ENCODE peak calls at places on chromosomes 2 and 18, in nine cellular contexts. A is dorsolateral prefrontal cortex, O is GM23338, T is PC-3, L is esophagus muscularis mucosa, Y is fibroblast of lung, F is tibial artery, X is PC-9, N is AG04450. J is an unnamed sample. For H3K27me3, the result is how much of the 10 kb centered on the place peaks cover.

GRCh38 chr2:101737478-101738240 is 40.2 kb downstream of the MAP4K4 start:
- DNase-seq in Y (peak), O (no peak), A (no peak), F (no peak), X (no peak), T (peak), N (no peak), L (no peak), J (peak)

GRCh38 chr2:233285921-233286320 is 21.7 kb upstream of the SAG start:
- DNase-seq in A (no peak), Y (peak), F (no peak), O (no peak), T (no peak), N (no peak), L (no peak), X (no peak), J (peak)

GRCh38 chr2:14094592-14094991 is 537.9 kb upstream of the LRATD1 start:
- DNase-seq in Y (no peak), T (peak), X (no peak), L (no peak), N (no peak), A (no peak), O (no peak), F (no peak), J (peak)

GRCh38 chr2:1046067-1046466 is 95.4 kb downstream of the SNTG2 start:
- DNase-seq in Y (no peak), N (no peak), A (no peak), T (no peak), X (no peak), L (no peak), O (no peak), F (no peak), J (no peak)

GRCh38 chr2:163771596-163771995 is 35.8 kb upstream of the FIGN start:
- DNase-seq in X (no peak), F (no peak), A (no peak), O (no peak), L (no peak), T (peak), N (no peak), Y (peak), J (peak)

GRCh38 chr2:168814939-168815907 is 12.8 kb downstream of the NOSTRIN start:
- DNase-seq in L (no peak), N (no peak), Y (peak), O (no peak), A (no peak), X (no peak), F (no peak), T (peak), J (no peak)

GRCh38 chr2:134839649-134840048 is 1.2 kb downstream of the ACMSD start:
- DNase-seq in X (no peak), O (no peak), A (no peak), T (no peak), L (no peak), Y (no peak), F (no peak), N (no peak), J (no peak)

GRCh38 chr2:170113168-170113567 is 64.8 kb upstream of the MYO3B start:
- DNase-seq in F (no peak), O (no peak), X (no peak), T (no peak), L (no peak), Y (no peak), A (no peak), N (no peak), J (no peak)

GRCh38 chr2:41998789-41999470 is 48.9 kb upstream of the PKDCC start:
- DNase-seq in O (no peak), N (no peak), F (peak), T (no peak), L (no peak), X (no peak), A (no peak), Y (no peak), J (no peak)

GRCh38 chr2:104444392-104444791 is 409.5 kb upstream of the POU3F3 start:
- DNase-seq in Y (peak), O (no peak), X (no peak), F (no peak), A (no peak), L (no peak), T (no peak), N (no peak), J (no peak)

GRCh38 chr2:118185210-118186109 is 97.2 kb downstream of the INSIG2 start:
- DNase-seq in T (peak), L (no peak), F (peak), N (no peak), X (peak), A (peak), Y (peak), O (peak), J (peak)

GRCh38 chr2:221444106-221444505 is 128.0 kb downstream of the EPHA4 start:
- DNase-seq in T (peak), L (no peak), A (no peak), Y (peak), X (peak), O (no peak), F (no peak), N (no peak), J (peak)

GRCh38 chr18:79559121-79559835 is 120.3 kb upstream of the CTDP1 start:
- DNase-seq in X (no peak), L (no peak), Y (no peak), N (no peak), A (no peak), F (no peak), O (no peak), T (no peak), J (no peak)

DNA sequence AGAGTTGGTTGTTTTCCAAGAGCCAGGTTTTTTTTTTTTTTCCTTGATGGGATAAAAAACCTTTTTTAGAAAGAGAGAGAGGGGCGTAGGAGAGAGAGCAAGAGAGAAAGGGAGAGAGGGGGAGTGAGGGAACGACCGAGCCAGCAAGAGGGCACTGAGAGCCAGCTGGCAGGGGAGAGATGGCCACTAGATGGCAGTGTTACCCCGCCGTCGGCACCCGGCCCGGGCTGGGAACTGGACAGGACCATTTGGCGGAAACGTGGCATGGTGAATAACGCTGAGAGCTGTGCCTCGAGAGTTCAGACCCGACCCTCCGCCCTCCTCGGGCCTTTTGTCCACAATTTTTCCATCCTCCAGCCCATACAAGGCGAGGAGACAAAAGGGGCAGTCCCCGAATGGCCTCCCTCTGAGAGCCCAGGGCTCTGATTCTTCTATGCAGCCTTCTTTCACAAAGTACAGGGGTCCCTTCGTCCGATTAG is 286.7 kb upstream of the VRK2 start:
- DNase-seq in Y (peak), T (peak), N (peak), X (peak), F (peak), L (no peak), O (peak), A (peak), J (peak)
- H3K4me3 ChIP-seq in Y (peak), T (peak), N (peak), X (peak), F (no peak), L (peak), O (peak), A (peak), J (peak)

GRCh38 chr2:8987413-8987812 is 16.1 kb downstream of the MBOAT2 start:
- DNase-seq in N (no peak), A (no peak), F (no peak), O (no peak), T (peak), L (no peak), X (no peak), Y (peak), J (no peak)

GRCh38 chr2:8984152-8984551 is 19.3 kb downstream of the MBOAT2 start:
- DNase-seq in Y (peak), A (no peak), X (no peak), T (no peak), F (no peak), N (no peak), L (no peak), O (no peak), J (no peak)

GRCh38 chr2:8984855-8985254 is 18.6 kb downstream of the MBOAT2 start:
- DNase-seq in A (no peak), F (no peak), N (no peak), Y (peak), T (no peak), L (no peak), O (no peak), X (no peak), J (no peak)

GRCh38 chr2:8985561-8986326 is 17.7 kb downstream of the MBOAT2 start:
- DNase-seq in T (no peak), X (no peak), F (no peak), L (no peak), N (no peak), Y (peak), A (no peak), O (no peak), J (peak)

GRCh38 chr2:8986327-8986976 is 17.0 kb downstream of the MBOAT2 start:
- DNase-seq in X (no peak), L (no peak), F (no peak), O (peak), Y (no peak), A (no peak), N (no peak), T (peak), J (no peak)
- TF ChIP-seq CTCF in X (no peak), L (no peak), F (no peak), O (peak), Y (no peak), A (no peak), N (peak), T (peak), J (no peak)

DNA sequence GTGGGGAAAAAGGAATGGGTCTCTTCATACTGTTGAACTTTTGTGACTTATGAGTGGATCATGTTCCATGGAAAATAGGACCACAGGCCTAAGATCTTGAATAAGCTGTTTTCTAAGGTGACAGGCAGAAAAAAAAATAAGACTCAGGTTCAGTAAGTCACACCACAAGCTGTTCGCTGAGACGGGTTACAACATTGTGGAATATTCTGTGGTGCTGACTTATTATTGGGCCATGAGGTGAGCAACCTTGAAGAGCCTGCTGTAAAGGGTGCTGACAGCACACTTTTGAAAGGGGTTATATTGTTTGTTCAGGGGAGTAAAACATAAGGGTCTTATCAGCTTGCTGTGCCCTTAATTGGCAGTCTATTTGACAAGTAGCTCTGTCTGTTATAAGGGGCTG is 439.8 kb upstream of the SLC14A2 start:
- DNase-seq in F (no peak), A (no peak), T (no peak), N (no peak), Y (peak), O (no peak), X (no peak), L (no peak), J (no peak)
- H3K27me3 ChIP-seq in F (under half), A (under half), T (under half), N (under half), Y (under half), O (under half), X (under half), L (under half), J (under half)

GRCh38 chr2:105598404-105598803 is 146.3 kb upstream of the NCK2 start:
- DNase-seq in A (no peak), N (no peak), X (no peak), L (no peak), T (no peak), F (no peak), O (no peak), Y (no peak), J (no peak)

GRCh38 chr2:105600602-105600948 is 144.1 kb upstream of the NCK2 start:
- DNase-seq in Y (no peak), A (no peak), L (no peak), F (no peak), T (no peak), X (no peak), O (no peak), N (no peak), J (no peak)

GRCh38 chr2:105598853-105599252 is 145.9 kb upstream of the NCK2 start:
- DNase-seq in N (no peak), O (no peak), A (no peak), L (no peak), F (no peak), T (no peak), X (no peak), Y (no peak), J (no peak)

GRCh38 chr2:105600949-105601708 is 143.6 kb upstream of the NCK2 start:
- DNase-seq in A (no peak), N (no peak), F (no peak), O (no peak), L (no peak), T (no peak), Y (no peak), X (no peak), J (no peak)

GRCh38 chr2:105600037-105600442 is 144.7 kb upstream of the NCK2 start:
- DNase-seq in A (no peak), X (no peak), O (no peak), L (no peak), T (no peak), F (no peak), Y (no peak), N (no peak), J (no peak)
- H3K4me3 ChIP-seq in A (no peak), X (no peak), O (no peak), L (no peak), T (no peak), F (no peak), Y (no peak), N (no peak), J (no peak)

GRCh38 chr2:72841462-72842125 is 15.8 kb upstream of the EXOC6B start:
- DNase-seq in N (no peak), T (no peak), O (no peak), A (no peak), Y (no peak), L (peak), X (no peak), F (no peak), J (peak)

GRCh38 chr2:72848436-72848835 is 22.6 kb upstream of the EXOC6B start:
- DNase-seq in X (no peak), F (no peak), L (peak), T (no peak), Y (no peak), A (no peak), N (no peak), O (no peak), J (no peak)

GRCh38 chr2:72846171-72847095 is 20.6 kb upstream of the EXOC6B start:
- DNase-seq in O (no peak), X (no peak), F (no peak), L (peak), A (no peak), N (no peak), Y (no peak), T (no peak), J (peak)

GRCh38 chr2:72847916-72848315 is 22.1 kb upstream of the EXOC6B start:
- DNase-seq in O (no peak), F (no peak), N (no peak), X (no peak), T (no peak), A (no peak), L (peak), Y (no peak), J (no peak)

DNA sequence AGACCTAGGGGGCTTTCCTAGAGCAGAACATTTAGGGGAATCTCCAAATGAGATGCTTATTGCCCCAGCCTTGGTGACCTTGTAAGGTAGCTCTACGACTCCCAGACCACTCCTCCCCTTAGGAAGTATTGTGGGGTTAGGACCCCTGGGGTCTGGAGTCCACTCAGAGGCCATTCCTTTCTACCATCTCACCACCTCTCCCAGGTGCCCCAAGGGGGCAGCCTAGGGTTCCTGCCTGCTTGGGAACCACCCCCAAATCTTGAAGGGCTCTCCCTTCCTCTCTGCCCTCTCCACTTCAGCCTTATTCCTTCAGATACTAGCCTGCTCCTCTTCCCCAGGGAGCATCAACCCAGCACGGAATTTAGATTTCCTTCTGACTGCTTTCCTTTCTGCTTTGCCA is 17.5 kb upstream of the EXOC6B start:
- DNase-seq in X (no peak), Y (no peak), T (no peak), A (no peak), N (no peak), L (peak), O (peak), F (no peak), J (no peak)
- TF ChIP-seq CTCF in X (no peak), Y (no peak), T (no peak), A (no peak), N (no peak), L (no peak), O (peak), F (no peak), J (no peak)